ENCODE peak calls at places on chromosomes 11 and 22, in five cellular contexts. One of them, this sample, is unnamed.

GRCh38 chr11:115676768-115677167 is 172.6 kb upstream of the CADM1 start:
- DNase-seq in brain microvascular endothelial cell: peak; percentile 7
- DNase-seq in spleen: no peak
- DNase-seq in fibroblast of pulmonary artery: no peak
- DNase-seq in IMR-90: peak; percentile 81
- DNase-seq in this sample: peak; percentile 75

GRCh38 chr11:20483931-20484330 is 96.4 kb downstream of the PRMT3 start:
- DNase-seq in brain microvascular endothelial cell: no peak
- DNase-seq in spleen: no peak
- DNase-seq in fibroblast of pulmonary artery: peak; percentile 10
- DNase-seq in IMR-90: peak; percentile 3
- DNase-seq in this sample: no peak

GRCh38 chr11:64339754-64340408 is at the start of gene CCDC88B:
- DNase-seq in brain microvascular endothelial cell: no peak
- DNase-seq in spleen: peak; percentile 99
- DNase-seq in fibroblast of pulmonary artery: no peak
- DNase-seq in IMR-90: no peak
- DNase-seq in this sample: no peak

GRCh38 chr11:46969379-46969778 is 32.8 kb downstream of the CSTPP1 start:
- DNase-seq in brain microvascular endothelial cell: no peak
- DNase-seq in spleen: no peak
- DNase-seq in fibroblast of pulmonary artery: no peak
- DNase-seq in IMR-90: no peak
- DNase-seq in this sample: no peak

GRCh38 chr11:110147965-110148709 is 54.9 kb downstream of the ZC3H12C start:
- DNase-seq in brain microvascular endothelial cell: peak; percentile 87
- DNase-seq in spleen: no peak
- DNase-seq in fibroblast of pulmonary artery: peak; percentile 95
- DNase-seq in IMR-90: peak; percentile 92
- DNase-seq in this sample: peak; percentile 80

GRCh38 chr11:1779806-1780699 is 16.3 kb upstream of the CTSD start:
- DNase-seq in brain microvascular endothelial cell: no peak
- DNase-seq in spleen: peak; percentile 73
- DNase-seq in fibroblast of pulmonary artery: no peak
- DNase-seq in IMR-90: no peak
- DNase-seq in this sample: no peak

GRCh38 chr22:45579806-45580702 is 77.4 kb downstream of the FBLN1 start:
- DNase-seq in brain microvascular endothelial cell: no peak
- DNase-seq in spleen: peak; percentile 57
- DNase-seq in fibroblast of pulmonary artery: no peak
- DNase-seq in IMR-90: no peak
- DNase-seq in this sample: no peak

GRCh38 chr11:134003792-134004405 is 47.1 kb upstream of the IGSF9B start:
- DNase-seq in brain microvascular endothelial cell: no peak
- DNase-seq in spleen: no peak
- DNase-seq in fibroblast of pulmonary artery: no peak
- DNase-seq in IMR-90: no peak
- DNase-seq in this sample: no peak

GRCh38 chr11:1195690-1196515 is 27.0 kb upstream of the MUC5B start:
- DNase-seq in brain microvascular endothelial cell: no peak
- DNase-seq in spleen: peak; percentile 61
- DNase-seq in fibroblast of pulmonary artery: no peak
- DNase-seq in IMR-90: no peak
- DNase-seq in this sample: no peak

GRCh38 chr11:83087035-83087434 is 15.3 kb upstream of the RAB30 start:
- DNase-seq in brain microvascular endothelial cell: no peak
- DNase-seq in spleen: no peak
- DNase-seq in fibroblast of pulmonary artery: no peak
- DNase-seq in IMR-90: no peak
- DNase-seq in this sample: no peak

GRCh38 chr11:131979364-131979763 is 608.9 kb downstream of the NTM start:
- DNase-seq in brain microvascular endothelial cell: no peak
- DNase-seq in spleen: no peak
- DNase-seq in fibroblast of pulmonary artery: no peak
- DNase-seq in IMR-90: no peak
- DNase-seq in this sample: no peak

GRCh38 chr11:110584150-110584549 is 128.1 kb downstream of the ARHGAP20 start:
- DNase-seq in brain microvascular endothelial cell: no peak
- DNase-seq in spleen: no peak
- DNase-seq in fibroblast of pulmonary artery: no peak
- DNase-seq in IMR-90: no peak
- DNase-seq in this sample: no peak

GRCh38 chr11:130846606-130847005 is 69.7 kb downstream of the SNX19 start:
- DNase-seq in brain microvascular endothelial cell: no peak
- DNase-seq in spleen: no peak
- DNase-seq in fibroblast of pulmonary artery: no peak
- DNase-seq in IMR-90: peak; percentile 29
- DNase-seq in this sample: no peak

GRCh38 chr11:76599041-76600013 is 71.2 kb downstream of the LRRC32 start:
- DNase-seq in brain microvascular endothelial cell: peak; percentile 81
- DNase-seq in spleen: no peak
- DNase-seq in fibroblast of pulmonary artery: peak; percentile 36
- DNase-seq in IMR-90: peak; percentile 50
- DNase-seq in this sample: peak; percentile 53

GRCh38 chr22:23183107-23183698 is 2.9 kb downstream of the BCR start:
- DNase-seq in brain microvascular endothelial cell: peak; percentile 43
- DNase-seq in spleen: no peak
- DNase-seq in fibroblast of pulmonary artery: peak; percentile 64
- DNase-seq in IMR-90: peak; percentile 66
- DNase-seq in this sample: peak; percentile 36

GRCh38 chr22:33883961-33884808 is 36.1 kb downstream of the LARGE1 start:
- DNase-seq in brain microvascular endothelial cell: no peak
- DNase-seq in spleen: peak; percentile 69
- DNase-seq in fibroblast of pulmonary artery: no peak
- DNase-seq in IMR-90: no peak
- DNase-seq in this sample: no peak

GRCh38 chr22:35736166-35736565 is 18.5 kb downstream of the APOL5 start:
- DNase-seq in brain microvascular endothelial cell: no peak
- DNase-seq in spleen: no peak
- DNase-seq in fibroblast of pulmonary artery: no peak
- DNase-seq in IMR-90: no peak
- DNase-seq in this sample: no peak

GRCh38 chr11:90836031-90836430 is 613.2 kb upstream of the CHORDC1 start:
- DNase-seq in brain microvascular endothelial cell: no peak
- DNase-seq in spleen: no peak
- DNase-seq in fibroblast of pulmonary artery: no peak
- DNase-seq in IMR-90: no peak
- DNase-seq in this sample: no peak

GRCh38 chr11:86172894-86173293 is 71.7 kb upstream of the EED start:
- DNase-seq in brain microvascular endothelial cell: peak; percentile 65
- DNase-seq in spleen: no peak
- DNase-seq in fibroblast of pulmonary artery: peak; percentile 70
- DNase-seq in IMR-90: peak; percentile 55
- DNase-seq in this sample: no peak

GRCh38 chr11:72719551-72719950 is 32.7 kb downstream of the ARAP1 start:
- DNase-seq in brain microvascular endothelial cell: no peak
- DNase-seq in spleen: no peak
- DNase-seq in fibroblast of pulmonary artery: no peak
- DNase-seq in IMR-90: no peak
- DNase-seq in this sample: no peak

GRCh38 chr11:87022254-87022653 is 15.5 kb upstream of the TMEM135 start:
- DNase-seq in brain microvascular endothelial cell: no peak
- DNase-seq in spleen: no peak
- DNase-seq in fibroblast of pulmonary artery: no peak
- DNase-seq in IMR-90: no peak
- DNase-seq in this sample: no peak

GRCh38 chr22:19911540-19912235 is 29.9 kb upstream of the COMT start:
- DNase-seq in brain microvascular endothelial cell: no peak
- DNase-seq in spleen: no peak
- DNase-seq in fibroblast of pulmonary artery: no peak
- DNase-seq in IMR-90: no peak
- DNase-seq in this sample: no peak

GRCh38 chr22:19914201-19914943 is 27.2 kb upstream of the COMT start:
- DNase-seq in brain microvascular endothelial cell: no peak
- DNase-seq in spleen: no peak
- DNase-seq in fibroblast of pulmonary artery: no peak
- DNase-seq in IMR-90: no peak
- DNase-seq in this sample: no peak

GRCh38 chr22:19912236-19912999 is 29.2 kb upstream of the COMT start:
- DNase-seq in brain microvascular endothelial cell: no peak
- DNase-seq in spleen: no peak
- DNase-seq in fibroblast of pulmonary artery: no peak
- DNase-seq in IMR-90: no peak
- DNase-seq in this sample: no peak

GRCh38 chr22:19915287-19915954 is 26.2 kb upstream of the COMT start:
- DNase-seq in brain microvascular endothelial cell: no peak
- DNase-seq in spleen: no peak
- DNase-seq in fibroblast of pulmonary artery: no peak
- DNase-seq in IMR-90: no peak
- DNase-seq in this sample: no peak

DNA sequence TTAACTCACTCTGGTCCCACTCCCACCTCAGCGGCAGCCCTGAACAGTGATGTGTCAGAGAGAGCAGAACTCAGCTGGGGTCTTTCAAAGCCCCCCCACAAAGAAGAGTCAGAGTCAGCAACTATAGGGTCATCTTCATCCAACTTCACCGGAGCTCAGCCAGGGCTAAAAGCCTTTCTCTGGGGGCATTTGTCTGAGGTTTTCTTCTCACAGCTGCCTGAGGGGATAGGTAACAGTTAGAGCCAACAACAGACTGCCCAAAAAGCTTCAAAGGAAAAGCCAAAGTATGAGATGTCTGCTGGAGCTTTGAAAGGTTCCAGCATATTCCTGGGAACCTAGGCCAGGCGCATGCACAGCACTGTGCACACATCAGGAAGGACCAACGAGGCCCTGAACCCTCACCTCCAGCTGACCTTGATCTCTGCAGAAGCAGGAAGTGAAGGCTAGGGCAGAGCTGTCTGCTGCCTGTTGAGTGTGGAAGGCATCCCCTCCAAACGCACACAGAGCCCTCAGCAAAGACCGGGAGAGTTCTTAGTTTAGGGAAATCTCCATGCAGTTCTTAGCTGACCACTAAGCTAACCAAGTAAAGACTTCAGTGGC is 28.1 kb upstream of the COMT start:
- DNase-seq in brain microvascular endothelial cell: no peak
- DNase-seq in spleen: no peak
- DNase-seq in fibroblast of pulmonary artery: no peak
- DNase-seq in IMR-90: no peak
- DNase-seq in this sample: no peak
- H3K4me3 ChIP-seq in brain microvascular endothelial cell: no peak overlapping the region
- H3K4me3 ChIP-seq in spleen: no peak overlapping the region
- H3K4me3 ChIP-seq in fibroblast of pulmonary artery: no peak overlapping the region
- H3K4me3 ChIP-seq in IMR-90: no peak overlapping the region
- H3K4me3 ChIP-seq in this sample: no peak overlapping the region

GRCh38 chr22:37052386-37053309 is 1.1 kb downstream of the KCTD17 start:
- DNase-seq in brain microvascular endothelial cell: no peak
- DNase-seq in spleen: peak; percentile 74
- DNase-seq in fibroblast of pulmonary artery: no peak
- DNase-seq in IMR-90: no peak
- DNase-seq in this sample: no peak
- H3K4me3 ChIP-seq in brain microvascular endothelial cell: peak overlapping the region; percentile 65
- H3K4me3 ChIP-seq in spleen: peak overlapping the region; percentile 66
- H3K4me3 ChIP-seq in fibroblast of pulmonary artery: peak overlapping the region; percentile 60
- H3K4me3 ChIP-seq in IMR-90: peak overlapping the region; percentile 89
- H3K4me3 ChIP-seq in this sample: peak overlapping the region; percentile 65

DNA sequence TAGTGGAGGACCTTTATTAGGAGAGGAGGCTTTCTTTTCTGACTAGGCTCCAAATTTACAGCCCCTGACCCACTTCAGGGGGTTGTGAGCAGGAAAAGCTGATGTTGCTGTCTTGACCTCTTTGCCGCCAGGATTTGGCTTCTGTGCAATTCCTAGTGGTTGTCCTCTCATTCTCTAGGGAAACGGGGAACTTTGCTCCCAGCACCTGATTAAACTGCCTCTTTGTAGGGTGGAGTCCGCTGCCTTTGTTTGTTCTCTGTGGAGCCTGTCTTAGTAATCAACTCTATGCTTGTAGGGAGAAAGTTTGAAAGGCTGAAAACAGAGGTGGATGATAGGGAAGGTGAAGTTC is 16.3 kb downstream of the CTNND1 start:
- DNase-seq in brain microvascular endothelial cell: peak; percentile 25
- DNase-seq in spleen: no peak
- DNase-seq in fibroblast of pulmonary artery: peak; percentile 55
- DNase-seq in IMR-90: no peak
- DNase-seq in this sample: no peak
- H3K4me3 ChIP-seq in brain microvascular endothelial cell: peak overlapping the region; percentile 29
- H3K4me3 ChIP-seq in spleen: no peak overlapping the region
- H3K4me3 ChIP-seq in fibroblast of pulmonary artery: peak overlapping the region; percentile 39
- H3K4me3 ChIP-seq in IMR-90: peak overlapping the region; percentile 5
- H3K4me3 ChIP-seq in this sample: peak overlapping the region; percentile 23

DNA sequence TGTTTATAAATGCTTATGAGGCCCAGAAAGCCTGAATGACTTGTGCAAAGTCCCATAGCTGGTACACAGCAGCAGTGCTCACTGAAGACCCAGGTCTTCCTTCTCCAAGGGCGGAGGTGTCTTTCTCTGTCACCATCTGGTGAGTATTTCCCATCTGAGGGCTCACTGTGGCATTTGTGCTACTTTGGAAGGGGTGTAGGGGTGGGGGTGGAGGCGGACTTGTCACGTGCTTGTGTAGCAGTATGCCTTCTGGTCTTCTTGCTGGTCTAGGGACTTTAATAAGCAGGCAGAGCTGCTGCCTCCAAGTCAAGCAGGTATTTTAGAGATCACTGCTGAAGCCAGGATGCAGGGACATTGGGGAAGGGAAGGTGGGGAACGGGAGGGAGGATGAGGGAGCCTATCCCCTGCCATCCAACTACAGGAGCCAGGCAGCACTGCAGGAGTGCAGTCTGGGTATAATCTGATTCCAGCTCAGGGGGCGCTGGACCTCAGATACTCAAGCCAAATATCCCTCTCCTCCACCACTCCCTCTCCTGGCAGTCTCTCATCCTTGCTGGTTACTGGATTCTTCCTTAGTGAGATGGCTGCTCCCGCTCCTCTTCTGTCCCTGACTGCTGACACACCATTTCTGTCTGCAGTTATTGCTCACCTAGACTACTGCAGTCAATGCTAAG is 3.4 kb downstream of the ABCC8 start:
- DNase-seq in brain microvascular endothelial cell: peak; percentile 7
- DNase-seq in spleen: no peak
- DNase-seq in fibroblast of pulmonary artery: no peak
- DNase-seq in IMR-90: peak; percentile 7
- DNase-seq in this sample: no peak
- H3K4me3 ChIP-seq in brain microvascular endothelial cell: no peak overlapping the region
- H3K4me3 ChIP-seq in spleen: no peak overlapping the region
- H3K4me3 ChIP-seq in fibroblast of pulmonary artery: no peak overlapping the region
- H3K4me3 ChIP-seq in IMR-90: no peak overlapping the region
- H3K4me3 ChIP-seq in this sample: no peak overlapping the region

GRCh38 chr11:74057251-74058151 is 48.6 kb upstream of the UCP3 start:
- DNase-seq in brain microvascular endothelial cell: peak; percentile 66
- DNase-seq in spleen: no peak
- DNase-seq in fibroblast of pulmonary artery: peak; percentile 45
- DNase-seq in IMR-90: peak; percentile 88
- DNase-seq in this sample: peak; percentile 9
- H3K4me3 ChIP-seq in brain microvascular endothelial cell: no peak overlapping the region
- H3K4me3 ChIP-seq in spleen: no peak overlapping the region
- H3K4me3 ChIP-seq in fibroblast of pulmonary artery: no peak overlapping the region
- H3K4me3 ChIP-seq in IMR-90: no peak overlapping the region
- H3K4me3 ChIP-seq in this sample: no peak overlapping the region

GRCh38 chr11:114296190-114296978 is at the start of gene NNMT:
- DNase-seq in brain microvascular endothelial cell: peak; percentile 90
- DNase-seq in spleen: no peak
- DNase-seq in fibroblast of pulmonary artery: peak; percentile 99
- DNase-seq in IMR-90: peak; percentile 97
- DNase-seq in this sample: peak; percentile 98
- H3K4me3 ChIP-seq in brain microvascular endothelial cell: peak within 1 kb of the TSS; percentile 68
- H3K4me3 ChIP-seq in spleen: peak within 1 kb of the TSS; percentile 35
- H3K4me3 ChIP-seq in fibroblast of pulmonary artery: peak within 1 kb of the TSS; percentile 96
- H3K4me3 ChIP-seq in IMR-90: peak within 1 kb of the TSS; percentile 62
- H3K4me3 ChIP-seq in this sample: peak within 1 kb of the TSS; percentile 69